ENCODE peak calls at places on chromosomes 4 and X, in four cellular contexts. L, C, H and F are unnamed samples.

GRCh38 chr4:182929296-182929695 is 12.1 kb upstream of the DCTD start:
- DNase-seq in L (no peak), C (no peak), H (no peak), F (no peak)

GRCh38 chrX:137194164-137194563 is 160.4 kb upstream of the GPR101 start:
- DNase-seq in H (peak; percentile 10), C (no peak), L (peak; percentile 5), F (peak; percentile 27)

GRCh38 chrX:109485470-109486340 is 3.8 kb upstream of the GUCY2F start:
- DNase-seq in C (peak; percentile 61), H (peak; percentile 64), L (peak; percentile 15), F (peak; percentile 72)

GRCh38 chr4:73343432-73343831 is 60.7 kb upstream of the ALB start:
- DNase-seq in C (no peak), L (no peak), H (no peak), F (no peak)

GRCh38 chr4:184550476-184550875 is 76.1 kb upstream of the IRF2 start:
- DNase-seq in L (no peak), C (no peak), H (no peak), F (no peak)

GRCh38 chrX:19065535-19065934 is 56.7 kb downstream of the ADGRG2 start:
- DNase-seq in L (no peak), H (no peak), C (no peak), F (no peak)

GRCh38 chr4:174036111-174036510 is 247.4 kb downstream of the FBXO8 start:
- DNase-seq in H (no peak), C (no peak), L (no peak), F (no peak)

GRCh38 chr4:124907881-124908280 is 195.3 kb upstream of the ANKRD50 start:
- DNase-seq in H (no peak), C (no peak), L (no peak), F (no peak)

GRCh38 chrX:104482757-104483156 is 83.2 kb upstream of the IL1RAPL2 start:
- DNase-seq in L (no peak), C (no peak), H (no peak), F (no peak)

GRCh38 chr4:8665406-8666360 is 73.1 kb downstream of the CPZ start:
- DNase-seq in L (no peak), H (no peak), C (peak; percentile 35), F (no peak)

GRCh38 chr4:29051381-29051965 is 1668.7 kb upstream of the PCDH7 start:
- DNase-seq in L (no peak), H (no peak), C (no peak), F (no peak)

GRCh38 chr4:37304612-37305011 is 60.1 kb downstream of the NWD2 start:
- DNase-seq in L (no peak), C (no peak), H (no peak), F (no peak)

GRCh38 chr4:169668069-169668721 is 47.8 kb downstream of the CLCN3 start:
- DNase-seq in C (no peak), H (peak; percentile 23), L (no peak), F (no peak)

GRCh38 chrX:17814059-17814458 is 47.0 kb downstream of the RAI2 start:
- DNase-seq in H (no peak), C (no peak), L (no peak), F (no peak)

GRCh38 chrX:15438332-15438731 is 54.1 kb upstream of the VEGFD start:
- DNase-seq in H (no peak), L (no peak), C (no peak), F (no peak)

GRCh38 chr4:13705521-13706035 is 78.1 kb upstream of the BOD1L1 start:
- DNase-seq in C (peak; percentile 71), L (no peak), H (peak; percentile 66), F (no peak)

GRCh38 chr4:147096667-147097604 is 151.3 kb upstream of the TTC29 start:
- DNase-seq in L (peak; percentile 13), H (no peak), C (no peak), F (no peak)

GRCh38 chrX:77788050-77788449 is 2.0 kb upstream of the ATRX start:
- DNase-seq in C (no peak), L (peak; percentile 66), H (peak; percentile 9), F (no peak)

GRCh38 chr4:147777456-147778091 is 45.7 kb downstream of the ARHGAP10 start:
- DNase-seq in H (no peak), L (peak; percentile 58), C (no peak), F (no peak)

GRCh38 chr4:133152330-133152791 is 3.3 kb downstream of the PCDH10 start:
- DNase-seq in L (no peak), H (no peak), C (no peak), F (no peak)

GRCh38 chrX:46386511-46386910 is 158.7 kb downstream of the ZNF674 start:
- DNase-seq in H (no peak), L (no peak), C (no peak), F (no peak)

GRCh38 chr4:3462790-3463415 is at the start of gene DOK7:
- DNase-seq in L (no peak), H (peak; percentile 65), C (peak; percentile 63), F (peak; percentile 69)

GRCh38 chr4:187999406-187999932 is 3.9 kb downstream of the ZFP42 start:
- DNase-seq in L (no peak), C (no peak), H (no peak), F (no peak)

GRCh38 chr4:118033148-118034060 is 882 bp upstream of the NDST3 start:
- DNase-seq in H (peak; percentile 37), L (peak; percentile 11), C (peak; percentile 75), F (peak; percentile 66)

GRCh38 chrX:10011261-10011931 is 44.2 kb downstream of the CLDN34 start:
- DNase-seq in C (no peak), L (no peak), H (no peak), F (no peak)

GRCh38 chr4:134365852-134366251 is 164.3 kb upstream of the PABPC4L start:
- DNase-seq in C (no peak), L (no peak), H (no peak), F (no peak)

GRCh38 chr4:180799798-180800197 is 1443.4 kb upstream of the TENM3 start:
- DNase-seq in C (no peak), H (no peak), L (no peak), F (no peak)

GRCh38 chrX:110331444-110332025 is 13.7 kb upstream of the AMMECR1 start:
- DNase-seq in L (no peak), H (no peak), C (no peak), F (no peak)

GRCh38 chrX:68999351-68999750 is 165.9 kb downstream of the PJA1 start:
- DNase-seq in L (no peak), H (no peak), C (no peak), F (no peak)

GRCh38 chrX:140817943-140818342 is 108.4 kb downstream of the LINC00632 start:
- DNase-seq in H (no peak), L (peak; percentile 7), C (no peak), F (no peak)

GRCh38 chrX:48496660-48497059 is 12.1 kb upstream of the PORCN start:
- DNase-seq in C (peak; percentile 2), L (no peak), H (no peak), F (no peak)

GRCh38 chrX:74535633-74536141 is 78.7 kb downstream of the RLIM start:
- DNase-seq in L (no peak), C (peak; percentile 82), H (peak; percentile 70), F (peak; percentile 63)

GRCh38 chr4:66062044-66062443 is 391.8 kb upstream of the EPHA5 start:
- DNase-seq in H (no peak), L (no peak), C (no peak), F (no peak)
- H3K4me3 ChIP-seq in H (no peak overlapping the region), L (no peak overlapping the region), C (no peak overlapping the region), F (no peak overlapping the region)

GRCh38 chr4:102547973-102548372 is 46.8 kb downstream of the NFKB1 start:
- DNase-seq in H (no peak), L (no peak), C (no peak), F (no peak)
- TF ChIP-seq POLR2A in H (no peak), L (no peak), C (no peak), F (no peak)

GRCh38 chr4:156824451-156825060 is 147.0 kb downstream of the PDGFC start:
- DNase-seq in H (no peak), C (no peak), L (no peak), F (no peak)

GRCh38 chr4:156825074-156825473 is 146.5 kb downstream of the PDGFC start:
- DNase-seq in C (no peak), H (no peak), L (no peak), F (no peak)

GRCh38 chr4:156815717-156816319 is 155.8 kb downstream of the PDGFC start:
- DNase-seq in C (no peak), L (no peak), H (no peak), F (no peak)

GRCh38 chr4:156816356-156816755 is 155.2 kb downstream of the PDGFC start:
- DNase-seq in L (no peak), H (no peak), C (no peak), F (no peak)

DNA sequence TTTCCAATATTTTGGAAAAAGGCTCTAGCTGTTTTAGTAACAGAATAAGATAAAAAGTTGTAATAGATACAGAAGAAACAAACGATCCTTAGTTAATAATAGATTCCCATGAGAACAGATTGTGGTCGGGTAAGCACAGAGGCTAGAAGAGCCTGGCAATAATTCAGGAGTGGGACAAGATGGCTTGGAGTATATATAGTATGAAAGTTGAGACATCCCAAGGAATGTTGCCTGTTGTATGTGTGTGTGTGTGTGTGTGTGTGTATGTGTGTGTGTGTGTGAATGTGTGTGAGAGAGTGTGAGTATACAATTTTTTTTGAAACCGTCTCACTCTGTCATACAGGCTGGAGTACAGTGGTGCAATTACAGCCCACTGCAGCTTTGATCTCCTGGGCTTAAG is 150.7 kb downstream of the PDGFC start:
- DNase-seq in C (no peak), L (no peak), H (no peak), F (no peak)
- H3K4me3 ChIP-seq in C (no peak overlapping the region), L (no peak overlapping the region), H (no peak overlapping the region), F (no peak overlapping the region)

GRCh38 chrX:153913211-153913610 is 8.7 kb downstream of the AVPR2 start:
- DNase-seq in L (no peak), H (no peak), C (no peak), F (no peak)
- TF ChIP-seq POLR2A in L (no peak), H (no peak), C (no peak), F (no peak)

GRCh38 chr4:75598390-75598789 is 31.9 kb downstream of the CDKL2 start:
- DNase-seq in L (no peak), H (no peak), C (no peak), F (no peak)
- H3K4me3 ChIP-seq in L (no peak overlapping the region), H (no peak overlapping the region), C (no peak overlapping the region), F (no peak overlapping the region)

DNA sequence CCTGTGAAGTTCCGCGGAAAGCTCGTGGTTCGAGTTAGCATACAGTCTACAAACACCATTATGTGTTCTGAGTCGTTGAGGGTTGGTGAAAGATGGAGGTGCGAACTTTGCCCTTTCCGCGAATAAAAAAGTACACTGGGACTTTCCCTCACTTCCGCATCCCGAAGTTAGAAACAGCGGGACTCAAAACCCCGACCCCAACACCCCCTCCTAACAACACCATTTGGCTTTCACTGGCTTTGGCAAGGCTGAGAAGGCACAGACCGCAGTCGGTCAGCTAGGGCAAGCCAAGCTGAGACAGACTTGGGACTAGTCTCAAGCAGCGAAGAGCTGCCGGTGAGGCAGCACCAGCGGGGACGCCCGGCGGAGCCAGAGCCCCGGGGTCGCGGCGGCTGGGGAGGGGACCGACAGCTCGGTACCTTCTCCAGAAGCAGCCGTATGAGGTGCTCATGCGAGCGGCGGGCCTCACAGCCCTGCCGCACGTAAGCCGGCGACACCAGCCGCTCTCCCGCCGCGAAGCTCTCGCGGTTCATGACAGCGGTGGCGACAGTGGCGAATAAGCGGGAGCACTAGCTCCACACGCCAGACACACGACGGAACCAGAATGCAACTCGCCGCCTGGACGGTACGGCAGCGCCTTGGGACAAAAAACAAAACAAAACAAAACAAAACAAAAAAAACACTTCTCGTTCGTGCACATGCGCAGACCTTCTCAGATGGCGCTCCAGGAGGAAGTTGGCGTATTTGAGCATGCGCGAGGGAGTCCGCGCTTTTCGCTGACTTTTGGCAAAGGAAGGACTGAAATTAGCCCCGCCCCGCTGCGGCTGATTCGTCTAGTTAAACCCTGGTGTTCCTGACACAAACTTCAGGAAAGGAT is at the start of gene SEPSECS:
- DNase-seq in H (peak; percentile 99), L (peak; percentile 65), C (peak; percentile 98), F (peak; percentile 99)
- TF ChIP-seq POLR2A in H (peak; percentile 96), L (peak; percentile 62), C (peak; percentile 90), F (no peak)